ENCODE peak calls at places on chromosomes 16 and 17, in nine cellular contexts. Y, T, L, X, R, G, O, H and W are unnamed samples.

GRCh38 chr17:70691150-70691549 is 521.8 kb downstream of the KCNJ2 start:
- DNase-seq in Y (no peak), T (no peak), L (no peak), X (no peak), R (no peak), G (no peak), O (no peak), H (no peak), W (no peak)

GRCh38 chr17:77914440-77915254 is 43.9 kb upstream of the TNRC6C start:
- DNase-seq in Y (no peak), T (no peak), L (no peak), X (peak; percentile 83), R (no peak), G (no peak), O (no peak), H (no peak), W (no peak)

GRCh38 chr16:8714143-8714542 is 39.7 kb downstream of the ABAT start:
- DNase-seq in Y (no peak), T (peak; percentile 29), L (no peak), X (no peak), R (no peak), G (no peak), O (no peak), H (no peak), W (no peak)

GRCh38 chr17:65222216-65222738 is 85.1 kb downstream of the RGS9 start:
- DNase-seq in Y (no peak), T (no peak), L (no peak), X (no peak), R (no peak), G (no peak), O (peak; percentile 45), H (no peak), W (no peak)

GRCh38 chr17:19508327-19508867 is 25.3 kb upstream of the SLC47A1 start:
- DNase-seq in Y (no peak), T (no peak), L (no peak), X (peak; percentile 69), R (no peak), G (peak; percentile 59), O (no peak), H (peak; percentile 3), W (no peak)

GRCh38 chr17:40315678-40316570 is 6.9 kb downstream of the RARA start:
- DNase-seq in Y (no peak), T (no peak), L (no peak), X (no peak), R (no peak), G (no peak), O (no peak), H (no peak), W (no peak)

GRCh38 chr16:78950768-78951167 is 649.8 kb downstream of the MAF start:
- DNase-seq in Y (no peak), T (no peak), L (no peak), X (no peak), R (no peak), G (no peak), O (no peak), H (no peak), W (no peak)

GRCh38 chr17:72173475-72174116 is 52.8 kb downstream of the SOX9 start:
- DNase-seq in Y (no peak), T (no peak), L (no peak), X (no peak), R (no peak), G (no peak), O (no peak), H (no peak), W (no peak)

GRCh38 chr16:1613240-1613639 is 1.1 kb downstream of the CRAMP1 start:
- DNase-seq in Y (no peak), T (no peak), L (no peak), X (no peak), R (no peak), G (peak; percentile 6), O (peak; percentile 52), H (peak; percentile 35), W (no peak)

GRCh38 chr17:5282639-5283217 is 644 bp downstream of the RABEP1 start:
- DNase-seq in Y (peak; percentile 46), T (peak; percentile 19), L (peak; percentile 17), X (no peak), R (no peak), G (peak; percentile 56), O (no peak), H (peak; percentile 35), W (no peak)

GRCh38 chr17:66971730-66972441 is 7.4 kb downstream of the CACNG4 start:
- DNase-seq in Y (no peak), T (no peak), L (no peak), X (no peak), R (no peak), G (no peak), O (no peak), H (no peak), W (no peak)

GRCh38 chr17:81365601-81366585 is 29.4 kb upstream of the BAHCC1 start:
- DNase-seq in Y (no peak), T (no peak), L (peak; percentile 73), X (peak; percentile 29), R (no peak), G (no peak), O (no peak), H (peak; percentile 59), W (no peak)

GRCh38 chr17:50609376-50610074 is 25.2 kb upstream of the ABCC3 start:
- DNase-seq in Y (no peak), T (no peak), L (no peak), X (no peak), R (no peak), G (no peak), O (no peak), H (no peak), W (no peak)

GRCh38 chr17:56426901-56427300 is 166.6 kb upstream of the NOG start:
- DNase-seq in Y (no peak), T (no peak), L (no peak), X (no peak), R (no peak), G (no peak), O (no peak), H (no peak), W (no peak)

GRCh38 chr16:17564856-17565255 is 94.1 kb upstream of the XYLT1 start:
- DNase-seq in Y (no peak), T (no peak), L (no peak), X (no peak), R (no peak), G (no peak), O (no peak), H (no peak), W (no peak)

GRCh38 chr17:74870512-74870911 is 2.3 kb downstream of the FDXR start:
- DNase-seq in Y (no peak), T (no peak), L (peak; percentile 83), X (no peak), R (no peak), G (no peak), O (no peak), H (peak; percentile 59), W (no peak)

GRCh38 chr17:75061055-75061438 is 14.0 kb downstream of the KCTD2 start:
- DNase-seq in Y (no peak), T (no peak), L (no peak), X (no peak), R (no peak), G (no peak), O (no peak), H (no peak), W (no peak)

GRCh38 chr16:87265261-87265660 is 51.9 kb downstream of the C16orf95 start:
- DNase-seq in Y (no peak), T (no peak), L (no peak), X (no peak), R (no peak), G (no peak), O (no peak), H (no peak), W (no peak)

GRCh38 chr16:55120408-55120807 is 189.7 kb downstream of the IRX5 start:
- DNase-seq in Y (no peak), T (peak; percentile 47), L (no peak), X (peak; percentile 47), R (no peak), G (no peak), O (no peak), H (no peak), W (no peak)

GRCh38 chr17:63332286-63332685 is 113.8 kb downstream of the CYB561 start:
- DNase-seq in Y (no peak), T (no peak), L (peak; percentile 37), X (no peak), R (no peak), G (no peak), O (no peak), H (no peak), W (no peak)

GRCh38 chr17:1082579-1082978 is 85.7 kb downstream of the TIMM22 start:
- DNase-seq in Y (no peak), T (no peak), L (peak; percentile 53), X (no peak), R (peak; percentile 35), G (no peak), O (no peak), H (no peak), W (no peak)

GRCh38 chr17:40617678-40618240 is 29.9 kb downstream of the SMARCE1 start:
- DNase-seq in Y (no peak), T (no peak), L (no peak), X (peak; percentile 75), R (no peak), G (no peak), O (no peak), H (no peak), W (no peak)

GRCh38 chr16:25013751-25014499 is 1.2 kb downstream of the ARHGAP17 start:
- DNase-seq in Y (no peak), T (no peak), L (no peak), X (no peak), R (no peak), G (no peak), O (no peak), H (no peak), W (no peak)

GRCh38 chr17:81510798-81511549 is 1.6 kb downstream of the ACTG1 start:
- DNase-seq in Y (no peak), T (peak; percentile 64), L (peak; percentile 42), X (peak; percentile 44), R (no peak), G (peak; percentile 33), O (no peak), H (peak; percentile 30), W (no peak)

GRCh38 chr17:1762233-1762905 is 509 bp downstream of the SERPINF1 start:
- DNase-seq in Y (peak; percentile 70), T (peak; percentile 18), L (peak; percentile 54), X (no peak), R (no peak), G (no peak), O (no peak), H (no peak), W (no peak)

GRCh38 chr17:80008383-80008840 is 27.3 kb downstream of the TBC1D16 start:
- DNase-seq in Y (peak; percentile 88), T (peak; percentile 73), L (peak; percentile 57), X (peak; percentile 93), R (no peak), G (peak; percentile 80), O (peak; percentile 91), H (peak; percentile 73), W (peak; percentile 85)

GRCh38 chr16:23676924-23677480 is 1.7 kb upstream of the PLK1 start:
- DNase-seq in Y (no peak), T (no peak), L (no peak), X (no peak), R (no peak), G (no peak), O (no peak), H (no peak), W (no peak)

GRCh38 chr17:76805319-76805718 is 62.9 kb upstream of the MGAT5B start:
- DNase-seq in Y (no peak), T (no peak), L (peak; percentile 25), X (no peak), R (no peak), G (no peak), O (no peak), H (no peak), W (no peak)

GRCh38 chr16:51175081-51175480 is 24.0 kb upstream of the SALL1 start:
- DNase-seq in Y (no peak), T (no peak), L (no peak), X (no peak), R (no peak), G (no peak), O (no peak), H (no peak), W (no peak)

GRCh38 chr16:66388350-66389139 is 22.1 kb downstream of the CDH5 start:
- DNase-seq in Y (no peak), T (no peak), L (no peak), X (no peak), R (no peak), G (no peak), O (no peak), H (no peak), W (no peak)

GRCh38 chr17:1907216-1907631 is 77.4 kb downstream of the RPA1 start:
- DNase-seq in Y (no peak), T (no peak), L (no peak), X (no peak), R (no peak), G (no peak), O (no peak), H (no peak), W (no peak)